ENCODE peak calls at places on chromosomes 7 and 10, in four cellular contexts. C is Kasumi-1, N is GM13976, V is BE2C. G is an unnamed sample.

GRCh38 chr10:103901299-103901698 is 16.7 kb downstream of the STN1 start:
- DNase-seq in N (no peak), V (no peak), C (no peak), G (no peak)

GRCh38 chr7:258476-259190 is 31.3 kb upstream of the FOXL3 start:
- DNase-seq in C (no peak), V (no peak), N (no peak), G (no peak)

GRCh38 chr10:44975487-44976331 is 2.9 kb downstream of the DEPP1 start:
- DNase-seq in C (peak), N (peak), V (peak), G (no peak)

GRCh38 chr10:4837551-4837950 is 11.5 kb downstream of the AKR1E2 start:
- DNase-seq in C (no peak), V (no peak), N (no peak), G (no peak)

GRCh38 chr10:49023752-49024151 is 84.1 kb upstream of the LRRC18 start:
- DNase-seq in V (no peak), C (no peak), N (no peak), G (no peak)

GRCh38 chr10:18565006-18565405 is 86.4 kb downstream of the NSUN6 start:
- DNase-seq in C (no peak), V (no peak), N (no peak), G (no peak)

GRCh38 chr10:101839421-101840063 is 4.1 kb downstream of the KCNIP2 start:
- DNase-seq in C (no peak), N (peak), V (peak), G (no peak)

GRCh38 chr10:78865518-78865835 is 203.3 kb upstream of the ZMIZ1 start:
- DNase-seq in N (no peak), V (no peak), C (no peak), G (no peak)

GRCh38 chr7:129943352-129943751 is 9.4 kb downstream of the UBE2H start:
- DNase-seq in C (no peak), N (no peak), V (no peak), G (no peak)

GRCh38 chr7:148633761-148634160 is 43.2 kb downstream of the C7orf33 start:
- DNase-seq in N (no peak), V (no peak), C (no peak), G (no peak)

GRCh38 chr10:3485287-3485686 is 299.7 kb downstream of the KLF6 start:
- DNase-seq in C (peak), V (no peak), N (peak), G (peak)

GRCh38 chr7:22675917-22676343 is 51.1 kb upstream of the IL6 start:
- DNase-seq in V (no peak), C (no peak), N (no peak), G (no peak)